ENCODE peak calls at places on chromosomes 12 and 14, in seven cellular contexts. Y is lower lobe of right lung, U is pulmonary artery endothelial cell, E is GM13976, B is midbrain, N is HT-29, V is SHP77. T is an unnamed sample.

GRCh38 chr12:124053855-124054254 is 80.8 kb downstream of the ZNF664 start:
- DNase-seq in U (peak), E (no peak), V (peak), B (peak), Y (peak), N (peak), T (no peak)

GRCh38 chr12:49868952-49869815 is 26.3 kb upstream of the BCDIN3D start:
- DNase-seq in N (peak), U (peak), E (no peak), V (peak), Y (peak), B (peak), T (peak)

GRCh38 chr14:22427771-22428228 is 161.2 kb downstream of the DAD1 start:
- DNase-seq in V (no peak), N (no peak), Y (peak), E (no peak), U (no peak), B (peak), T (no peak)

GRCh38 chr12:27186240-27186839 is 57.7 kb upstream of the STK38L start:
- DNase-seq in Y (no peak), V (no peak), U (no peak), E (no peak), N (no peak), B (no peak), T (no peak)

GRCh38 chr12:70002097-70002911 is 177.3 kb downstream of the MYRFL start:
- DNase-seq in E (no peak), N (no peak), V (no peak), B (no peak), U (no peak), Y (no peak), T (no peak)

GRCh38 chr12:57837779-57838562 is 8.6 kb downstream of the CTDSP2 start:
- DNase-seq in E (no peak), Y (peak), V (no peak), B (no peak), N (no peak), U (peak), T (no peak)

GRCh38 chr12:11795192-11795909 is 145.9 kb downstream of the ETV6 start:
- DNase-seq in N (peak), B (no peak), E (no peak), U (no peak), V (no peak), Y (no peak), T (no peak)

GRCh38 chr12:47773858-47774580 is 981 bp downstream of the SLC48A1 start:
- DNase-seq in B (peak), Y (peak), V (no peak), N (no peak), E (no peak), U (no peak), T (no peak)

GRCh38 chr14:90625445-90625844 is 190.8 kb downstream of the TTC7B start:
- DNase-seq in U (no peak), E (no peak), N (no peak), V (peak), Y (no peak), B (no peak), T (no peak)

GRCh38 chr12:69894800-69895199 is 69.8 kb downstream of the MYRFL start:
- DNase-seq in Y (no peak), U (no peak), E (no peak), V (no peak), B (no peak), N (no peak), T (no peak)

GRCh38 chr14:22412936-22413411 is 176.1 kb downstream of the DAD1 start:
- DNase-seq in N (no peak), B (no peak), Y (no peak), U (no peak), V (no peak), E (no peak), T (no peak)

GRCh38 chr12:32102234-32102633 is 4.4 kb upstream of the BICD1 start:
- DNase-seq in E (no peak), U (no peak), Y (no peak), B (no peak), N (no peak), V (no peak), T (peak)

GRCh38 chr12:45216297-45216982 is 545 bp downstream of the ANO6 start:
- DNase-seq in N (peak), B (peak), Y (peak), U (no peak), V (peak), E (peak), T (no peak)

GRCh38 chr12:31728289-31728916 is 418 bp downstream of the AMN1 start:
- DNase-seq in N (no peak), Y (peak), U (no peak), V (peak), B (peak), E (peak), T (peak)

GRCh38 chr12:42780671-42781070 is 191.1 kb upstream of the PRICKLE1 start:
- DNase-seq in E (no peak), B (no peak), Y (no peak), U (no peak), N (no peak), V (no peak), T (no peak)

GRCh38 chr12:7667025-7667575 is 1.4 kb upstream of the APOBEC1 start:
- DNase-seq in U (no peak), Y (no peak), E (no peak), V (no peak), B (no peak), N (peak), T (peak)

GRCh38 chr14:65966188-65966587 is 520.0 kb upstream of the CCDC196 start:
- DNase-seq in N (no peak), U (no peak), V (no peak), Y (no peak), B (no peak), E (no peak), T (no peak)

GRCh38 chr12:1915082-1915968 is 3.1 kb downstream of the CACNA2D4 start:
- DNase-seq in E (peak), B (no peak), V (no peak), U (no peak), N (no peak), Y (peak), T (no peak)

GRCh38 chr14:36503771-36504741 is 16.0 kb downstream of the NKX2-1 start:
- DNase-seq in U (no peak), E (peak), N (no peak), V (no peak), B (no peak), Y (peak), T (no peak)